ENCODE peak calls at places on chromosome 14, in five cellular contexts. One of them, this sample, is unnamed.

GRCh38 chr14:90726656-90727055 is 89.6 kb downstream of the TTC7B start:
- DNase-seq in HEK293T: no peak
- DNase-seq in T-helper 1 cell: no peak
- DNase-seq in ovary: no peak
- DNase-seq in mammary epithelial cell: peak; percentile 29
- DNase-seq in this sample: no peak

GRCh38 chr14:74634964-74635363 is 22.9 kb upstream of the LTBP2 start:
- DNase-seq in ovary: no peak
- DNase-seq in mammary epithelial cell: no peak
- DNase-seq in HEK293T: no peak
- DNase-seq in T-helper 1 cell: no peak
- DNase-seq in this sample: no peak

GRCh38 chr14:88559852-88560251 is 3.0 kb upstream of the ZC3H14 start:
- DNase-seq in mammary epithelial cell: no peak
- DNase-seq in T-helper 1 cell: no peak
- DNase-seq in HEK293T: no peak
- DNase-seq in ovary: no peak
- DNase-seq in this sample: no peak

GRCh38 chr14:92680781-92681650 is 67.4 kb downstream of the LGMN start:
- DNase-seq in ovary: peak; percentile 84
- DNase-seq in T-helper 1 cell: peak; percentile 56
- DNase-seq in HEK293T: peak; percentile 85
- DNase-seq in mammary epithelial cell: peak; percentile 61
- DNase-seq in this sample: peak; percentile 78

GRCh38 chr14:99174920-99175319 is 97.1 kb downstream of the BCL11B start:
- DNase-seq in ovary: no peak
- DNase-seq in T-helper 1 cell: no peak
- DNase-seq in HEK293T: no peak
- DNase-seq in mammary epithelial cell: no peak
- DNase-seq in this sample: no peak

GRCh38 chr14:101491841-101492240 is 69.5 kb upstream of the DIO3 start:
- DNase-seq in T-helper 1 cell: no peak
- DNase-seq in HEK293T: no peak
- DNase-seq in ovary: no peak
- DNase-seq in mammary epithelial cell: no peak
- DNase-seq in this sample: no peak

GRCh38 chr14:67665886-67666285 is 8.5 kb downstream of the VTI1B start:
- DNase-seq in T-helper 1 cell: no peak
- DNase-seq in HEK293T: no peak
- DNase-seq in ovary: no peak
- DNase-seq in mammary epithelial cell: peak; percentile 22
- DNase-seq in this sample: no peak

GRCh38 chr14:94538070-94538740 is 23.0 kb upstream of the SERPINA4 start:
- DNase-seq in mammary epithelial cell: no peak
- DNase-seq in HEK293T: no peak
- DNase-seq in ovary: no peak
- DNase-seq in T-helper 1 cell: no peak
- DNase-seq in this sample: no peak

GRCh38 chr14:106347890-106348755 is 821.7 kb downstream of the TMEM121 start:
- DNase-seq in ovary: no peak
- DNase-seq in mammary epithelial cell: no peak
- DNase-seq in T-helper 1 cell: no peak
- DNase-seq in HEK293T: no peak
- DNase-seq in this sample: no peak

GRCh38 chr14:86723254-86723624 is 1193.3 kb downstream of the FLRT2 start:
- DNase-seq in HEK293T: no peak
- DNase-seq in mammary epithelial cell: no peak
- DNase-seq in T-helper 1 cell: no peak
- DNase-seq in ovary: no peak
- DNase-seq in this sample: no peak

GRCh38 chr14:21103165-21103709 is 2.4 kb downstream of the TMEM253 start:
- DNase-seq in mammary epithelial cell: no peak
- DNase-seq in HEK293T: no peak
- DNase-seq in ovary: no peak
- DNase-seq in T-helper 1 cell: no peak
- DNase-seq in this sample: no peak

GRCh38 chr14:28831126-28831525 is 64.5 kb downstream of the FOXG1 start:
- DNase-seq in HEK293T: no peak
- DNase-seq in T-helper 1 cell: no peak
- DNase-seq in ovary: no peak
- DNase-seq in mammary epithelial cell: no peak
- DNase-seq in this sample: no peak